ENCODE peak calls at places on chromosomes 13 and 19, in six cellular contexts. W is esophagus squamous epithelium, H is left ventricle myocardium inferior, K is suprapubic skin, X is fibroblast of lung, I is lung. Q is an unnamed sample.

GRCh38 chr19:6219147-6219525 is 60.6 kb downstream of the MLLT1 start:
- DNase-seq in W (no peak), H (no peak), K (no peak), I (no peak), X (no peak), Q (no peak)

GRCh38 chr19:12639901-12640613 is 26.5 kb downstream of the MAN2B1 start:
- DNase-seq in H (peak), X (peak), I (peak), W (peak), K (peak), Q (peak)

GRCh38 chr19:50928841-50929240 is 17.6 kb upstream of the KLK4 start:
- DNase-seq in H (no peak), I (no peak), W (no peak), X (no peak), K (no peak), Q (no peak)

GRCh38 chr13:96834626-96835025 is 159.7 kb downstream of the OXGR1 start:
- DNase-seq in W (no peak), X (no peak), H (no peak), K (no peak), I (no peak), Q (no peak)

GRCh38 chr13:98171806-98172569 is 5.1 kb downstream of the RNF113B start:
- DNase-seq in X (peak), K (peak), W (no peak), I (peak), H (peak), Q (no peak)

GRCh38 chr19:2666344-2666994 is 36.0 kb downstream of the GNG7 start:
- DNase-seq in W (no peak), H (no peak), I (no peak), X (no peak), K (no peak), Q (no peak)

GRCh38 chr19:46056536-46056935 is 15.7 kb upstream of the IGFL4 start:
- DNase-seq in I (no peak), X (no peak), W (no peak), K (no peak), H (no peak), Q (peak)

GRCh38 chr19:33441277-33441699 is 67.8 kb downstream of the CEBPG start:
- DNase-seq in H (peak), X (no peak), W (no peak), I (no peak), K (peak), Q (no peak)

GRCh38 chr13:32894589-32895001 is 121.6 kb upstream of the KL start:
- DNase-seq in H (no peak), X (no peak), W (no peak), K (no peak), I (no peak), Q (peak)

GRCh38 chr13:105972306-105972721 is 563.1 kb downstream of the EFNB2 start:
- DNase-seq in I (no peak), K (no peak), H (no peak), W (no peak), X (no peak), Q (no peak)

GRCh38 chr19:13024958-13025653 is 29.8 kb downstream of the NFIX start:
- DNase-seq in W (no peak), H (no peak), X (no peak), K (no peak), I (no peak), Q (no peak)

GRCh38 chr19:33215438-33216197 is 10.0 kb downstream of the SLC7A10 start:
- DNase-seq in I (no peak), H (no peak), X (no peak), K (no peak), W (no peak), Q (no peak)

GRCh38 chr13:113971471-113972231 is 2.2 kb downstream of the C13orf46 start:
- DNase-seq in W (no peak), X (no peak), K (peak), H (peak), I (no peak), Q (no peak)

GRCh38 chr19:49340069-49340864 is 5.1 kb downstream of the CD37 start:
- DNase-seq in H (peak), K (peak), I (peak), W (no peak), X (peak), Q (peak)

GRCh38 chr19:55591555-55591954 is 7.8 kb downstream of the FIZ1 start:
- DNase-seq in I (no peak), X (no peak), H (no peak), K (no peak), W (no peak), Q (no peak)

GRCh38 chr19:11007376-11007775 is 46.5 kb downstream of the SMARCA4 start:
- DNase-seq in H (no peak), I (no peak), K (no peak), W (no peak), X (no peak), Q (no peak)

GRCh38 chr19:8334458-8335342 is 8.4 kb downstream of the KANK3 start:
- DNase-seq in I (no peak), K (no peak), W (no peak), H (peak), X (peak), Q (peak)

GRCh38 chr19:47228168-47228936 is 2.6 kb downstream of the BBC3 start:
- DNase-seq in X (peak), H (peak), K (peak), I (no peak), W (no peak), Q (no peak)

GRCh38 chr19:7874080-7874856 is at the start of gene PRR36:
- DNase-seq in H (no peak), K (no peak), X (no peak), I (peak), W (no peak), Q (no peak)

GRCh38 chr19:16457195-16457953 is 14.4 kb downstream of the EPS15L1 start:
- DNase-seq in K (peak), W (no peak), X (peak), I (no peak), H (peak), Q (no peak)

GRCh38 chr13:43054803-43055802 is 31.7 kb downstream of the DNAJC15 start:
- DNase-seq in I (no peak), X (peak), H (no peak), W (no peak), K (no peak), Q (no peak)

GRCh38 chr19:46950526-46951235 is 69.0 kb upstream of the NPAS1 start:
- DNase-seq in H (no peak), K (no peak), W (no peak), I (no peak), X (no peak), Q (no peak)

GRCh38 chr13:102620512-102620911 is 23.7 kb downstream of the TPP2 start:
- DNase-seq in K (no peak), I (no peak), H (no peak), X (no peak), W (no peak), Q (no peak)

GRCh38 chr19:50743537-50743936 is 20.4 kb downstream of the CLEC11A start:
- DNase-seq in K (no peak), I (no peak), X (no peak), H (no peak), W (no peak), Q (no peak)

GRCh38 chr13:60182907-60183306 is 19.2 kb upstream of the DIAPH3 start:
- DNase-seq in K (no peak), I (no peak), W (no peak), X (no peak), H (no peak), Q (no peak)

GRCh38 chr19:30178721-30179402 is 193.3 kb upstream of the ZNF536 start:
- DNase-seq in X (no peak), H (no peak), I (no peak), W (no peak), K (no peak), Q (no peak)

GRCh38 chr13:110661256-110661655 is 44.7 kb downstream of the CARS2 start:
- DNase-seq in K (no peak), I (no peak), H (no peak), W (no peak), X (no peak), Q (no peak)

DNA sequence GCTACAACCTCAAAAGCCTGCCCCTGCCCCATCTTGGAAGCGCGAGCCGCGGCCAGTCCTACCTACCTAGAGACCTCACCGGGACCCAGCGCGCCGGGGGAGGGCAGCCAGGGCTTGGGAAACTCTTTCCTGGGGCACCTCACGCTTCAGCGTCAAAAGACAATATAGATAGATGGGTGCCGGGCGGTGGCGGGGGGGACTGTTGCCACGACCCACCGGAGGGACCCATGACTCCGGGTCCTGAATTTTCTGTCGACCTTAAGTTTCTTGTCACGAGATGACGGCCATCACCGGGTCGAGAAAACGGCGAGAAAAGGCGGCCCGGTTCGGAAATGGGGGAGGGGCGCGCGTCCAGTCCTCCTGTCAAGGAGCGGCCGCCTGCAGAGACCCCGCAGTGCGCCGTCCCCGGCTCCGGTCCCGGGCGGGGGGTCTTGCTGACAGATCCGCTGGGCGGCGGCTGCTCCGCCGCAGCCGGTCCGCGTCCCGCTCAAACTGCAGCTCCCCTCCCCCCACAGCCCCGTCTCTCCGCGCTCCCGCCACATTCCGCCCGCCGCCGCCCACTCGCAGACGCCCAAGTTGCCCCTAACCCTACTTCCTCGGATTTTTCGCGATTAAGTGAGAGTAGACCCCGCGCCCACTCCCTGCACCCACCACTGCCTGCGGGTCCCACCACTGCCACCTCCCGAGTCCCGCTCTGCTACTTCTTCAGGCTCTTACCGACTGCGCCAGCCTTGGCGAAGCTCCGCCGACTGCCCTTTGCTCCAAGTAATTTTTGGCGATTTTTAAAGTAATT is 66.1 kb downstream of the KCNRG start:
- DNase-seq in I (peak), H (peak), K (peak), X (no peak), W (peak), Q (no peak)
- TF ChIP-seq CTCF in I (no peak), H (no peak), K (no peak), X (no peak), W (no peak), Q (peak)

GRCh38 chr19:1093330-1093729 is 1.8 kb downstream of the POLR2E start:
- DNase-seq in H (no peak), K (no peak), W (no peak), X (no peak), I (no peak), Q (no peak)
- H3K27ac ChIP-seq in H (no peak), K (no peak), W (no peak), X (no peak), I (no peak), Q (peak)

DNA sequence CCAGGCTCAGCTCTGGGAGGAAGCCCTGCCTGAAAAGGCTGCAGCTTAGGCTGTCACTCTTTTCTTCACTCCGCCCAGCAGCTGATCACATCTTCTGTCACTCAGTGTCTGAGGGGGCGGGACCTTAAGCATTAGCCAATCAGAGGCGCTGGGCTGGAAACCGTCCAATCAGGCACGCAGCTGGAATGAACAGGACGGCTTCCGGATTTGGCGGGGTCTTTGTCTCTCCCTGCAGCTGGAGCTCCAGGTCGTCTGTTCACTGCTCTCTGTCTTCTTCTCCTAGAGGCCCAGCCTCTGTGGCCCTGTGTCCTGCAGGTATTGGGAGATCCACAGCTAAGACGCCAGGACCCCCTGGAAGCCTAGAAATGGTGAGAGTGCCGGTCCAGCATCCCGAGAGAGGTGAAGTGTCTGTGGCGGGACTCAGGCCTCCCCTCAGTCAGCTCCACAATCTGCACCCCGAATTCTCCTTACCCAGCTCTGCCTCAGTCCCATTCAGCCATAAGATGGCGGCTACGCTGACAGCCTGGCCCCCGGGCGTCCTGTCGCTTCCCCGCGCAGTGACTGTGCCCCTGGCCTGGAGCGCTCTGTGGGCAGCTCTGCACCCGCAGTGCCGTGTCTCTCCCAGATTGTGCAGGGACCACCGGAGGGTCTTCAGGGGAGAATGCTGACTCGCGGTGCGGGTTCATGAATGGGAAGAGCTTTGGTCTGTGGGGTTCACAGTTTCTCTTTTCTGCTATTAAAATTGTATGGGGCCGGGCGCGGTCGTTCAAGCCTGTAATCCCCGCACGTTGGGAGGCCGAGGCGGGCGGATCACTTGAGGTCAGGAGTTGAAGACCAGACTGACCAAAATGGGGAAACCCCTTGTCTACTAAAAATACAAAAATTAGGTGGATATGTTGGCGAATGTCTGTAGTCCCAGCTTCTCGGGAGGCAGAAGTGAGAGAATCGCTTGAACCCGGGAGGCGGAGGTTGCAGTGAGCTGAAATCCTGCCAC is at the start of gene ZNF66:
- DNase-seq in H (peak), W (peak), I (peak), X (peak), K (peak), Q (peak)
- TF ChIP-seq CTCF in H (no peak), W (no peak), I (no peak), X (no peak), K (no peak), Q (no peak)

DNA sequence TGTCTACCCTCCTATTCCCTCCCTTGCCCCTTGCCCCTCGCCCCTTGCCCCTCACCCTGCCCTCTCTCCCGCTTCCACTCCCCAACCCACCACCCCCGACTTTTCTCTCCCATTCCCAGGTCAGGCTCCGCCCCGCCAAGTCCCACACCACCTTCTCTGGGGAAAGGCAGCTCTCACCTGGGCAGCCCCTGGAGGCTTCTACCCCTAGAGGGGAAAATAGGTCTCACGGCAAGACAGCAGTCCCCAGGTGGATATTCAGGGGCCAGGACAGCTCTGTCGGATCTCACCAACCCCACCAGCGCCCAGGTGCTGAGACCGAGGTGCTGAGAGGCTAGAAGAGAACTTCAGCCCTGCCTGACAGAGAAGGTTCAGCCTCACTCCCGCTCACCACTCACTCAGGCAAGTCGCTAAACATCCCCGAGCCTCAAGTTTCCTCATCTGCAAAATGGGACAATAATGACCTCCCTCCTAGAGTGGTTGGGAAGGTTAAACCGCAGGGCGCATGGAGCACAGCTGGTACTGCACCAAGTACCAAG is 1.4 kb upstream of the ERFL start:
- DNase-seq in H (no peak), X (no peak), W (no peak), I (no peak), K (no peak), Q (no peak)
- H3K27ac ChIP-seq in H (no peak), X (no peak), W (no peak), I (no peak), K (no peak), Q (no peak)

GRCh38 chr13:20492641-20493040 is 33.0 kb downstream of the CRYL1 start:
- DNase-seq in H (no peak), I (no peak), K (no peak), X (peak), W (no peak), Q (no peak)
- TF ChIP-seq CTCF in H (peak), I (no peak), K (peak), X (peak), W (no peak), Q (no peak)

Q was measured in RWPE1.